ENCODE peak calls at places on chromosomes 1 and 21, in six cellular contexts. One of them, this sample, is unnamed.

GRCh38 chr1:219296430-219296850 is 122.8 kb downstream of the LYPLAL1 start:
- DNase-seq in DND-41: no peak
- DNase-seq in keratinocyte: no peak
- DNase-seq in neuronal stem cell: no peak
- DNase-seq in H9: no peak
- DNase-seq in K562: no peak
- DNase-seq in this sample: no peak

GRCh38 chr1:2225029-2225428 is 3.1 kb upstream of the SKI start:
- DNase-seq in DND-41: no peak
- DNase-seq in keratinocyte: no peak
- DNase-seq in neuronal stem cell: no peak
- DNase-seq in H9: no peak
- DNase-seq in K562: no peak
- DNase-seq in this sample: no peak

GRCh38 chr1:83960669-83961277 is 38.2 kb downstream of the TTLL7 start:
- DNase-seq in DND-41: no peak
- DNase-seq in keratinocyte: no peak
- DNase-seq in neuronal stem cell: no peak
- DNase-seq in H9: no peak
- DNase-seq in K562: no peak
- DNase-seq in this sample: no peak

GRCh38 chr1:8740034-8740449 is 77.4 kb downstream of the RERE start:
- DNase-seq in DND-41: no peak
- DNase-seq in keratinocyte: peak
- DNase-seq in neuronal stem cell: no peak
- DNase-seq in H9: no peak
- DNase-seq in K562: no peak
- DNase-seq in this sample: no peak

GRCh38 chr1:160429125-160429551 is 28.8 kb downstream of the VANGL2 start:
- DNase-seq in DND-41: no peak
- DNase-seq in keratinocyte: no peak
- DNase-seq in neuronal stem cell: no peak
- DNase-seq in H9: no peak
- DNase-seq in K562: no peak
- DNase-seq in this sample: no peak

GRCh38 chr21:38912355-38912619 is 106.6 kb downstream of the ETS2 start:
- DNase-seq in DND-41: no peak
- DNase-seq in keratinocyte: no peak
- DNase-seq in neuronal stem cell: no peak
- DNase-seq in H9: no peak
- DNase-seq in K562: no peak
- DNase-seq in this sample: no peak

GRCh38 chr1:153548722-153549695 is at the start of gene S100A3:
- DNase-seq in DND-41: no peak
- DNase-seq in keratinocyte: no peak
- DNase-seq in neuronal stem cell: no peak
- DNase-seq in H9: peak
- DNase-seq in K562: no peak
- DNase-seq in this sample: no peak

GRCh38 chr1:53631622-53632310 is 107.2 kb downstream of the GLIS1 start:
- DNase-seq in DND-41: no peak
- DNase-seq in keratinocyte: no peak
- DNase-seq in neuronal stem cell: no peak
- DNase-seq in H9: peak
- DNase-seq in K562: no peak
- DNase-seq in this sample: no peak

GRCh38 chr1:143720087-143721023 is 251.4 kb downstream of the FAM72C start:
- DNase-seq in DND-41: no peak
- DNase-seq in keratinocyte: no peak
- DNase-seq in neuronal stem cell: no peak
- DNase-seq in H9: no peak
- DNase-seq in K562: peak
- DNase-seq in this sample: no peak

GRCh38 chr1:62625415-62625814 is 28.1 kb downstream of the ANGPTL3 start:
- DNase-seq in DND-41: no peak
- DNase-seq in keratinocyte: no peak
- DNase-seq in neuronal stem cell: no peak
- DNase-seq in H9: no peak
- DNase-seq in K562: no peak
- DNase-seq in this sample: no peak

GRCh38 chr1:40421694-40422384 is 28.4 kb upstream of the ZFP69B start:
- DNase-seq in DND-41: no peak
- DNase-seq in keratinocyte: no peak
- DNase-seq in neuronal stem cell: no peak
- DNase-seq in H9: no peak
- DNase-seq in K562: no peak
- DNase-seq in this sample: no peak

GRCh38 chr1:5371270-5371669 is 621.0 kb downstream of the NPHP4 start:
- DNase-seq in DND-41: no peak
- DNase-seq in keratinocyte: no peak
- DNase-seq in neuronal stem cell: no peak
- DNase-seq in H9: no peak
- DNase-seq in K562: no peak
- DNase-seq in this sample: no peak

GRCh38 chr1:175077356-175078030 is 9.9 kb downstream of the TNN start:
- DNase-seq in DND-41: no peak
- DNase-seq in keratinocyte: no peak
- DNase-seq in neuronal stem cell: no peak
- DNase-seq in H9: no peak
- DNase-seq in K562: no peak
- DNase-seq in this sample: no peak

GRCh38 chr1:163295949-163296348 is 25.8 kb upstream of the NUF2 start:
- DNase-seq in DND-41: no peak
- DNase-seq in keratinocyte: no peak
- DNase-seq in neuronal stem cell: no peak
- DNase-seq in H9: no peak
- DNase-seq in K562: no peak
- DNase-seq in this sample: no peak

GRCh38 chr1:177013273-177013672 is 151.2 kb downstream of the ASTN1 start:
- DNase-seq in DND-41: no peak
- DNase-seq in keratinocyte: no peak
- DNase-seq in neuronal stem cell: no peak
- DNase-seq in H9: no peak
- DNase-seq in K562: no peak
- DNase-seq in this sample: no peak

GRCh38 chr1:109248797-109249629 is at the start of gene CELSR2:
- DNase-seq in DND-41: peak
- DNase-seq in keratinocyte: no peak
- DNase-seq in neuronal stem cell: peak
- DNase-seq in H9: peak
- DNase-seq in K562: peak
- DNase-seq in this sample: no peak

GRCh38 chr1:201778279-201779023 is 50.5 kb upstream of the IPO9 start:
- DNase-seq in DND-41: no peak
- DNase-seq in keratinocyte: no peak
- DNase-seq in neuronal stem cell: no peak
- DNase-seq in H9: no peak
- DNase-seq in K562: no peak
- DNase-seq in this sample: no peak

GRCh38 chr1:10906866-10907519 is 105.5 kb upstream of the TARDBP start:
- DNase-seq in DND-41: no peak
- DNase-seq in keratinocyte: no peak
- DNase-seq in neuronal stem cell: no peak
- DNase-seq in H9: no peak
- DNase-seq in K562: no peak
- DNase-seq in this sample: no peak
- H3K9ac ChIP-seq in DND-41: no peak
- H3K9ac ChIP-seq in keratinocyte: no peak
- H3K9ac ChIP-seq in neuronal stem cell: peak
- H3K9ac ChIP-seq in H9: no peak
- H3K9ac ChIP-seq in K562: no peak
- H3K9ac ChIP-seq in this sample: no peak

GRCh38 chr21:15210235-15210678 is 145.5 kb upstream of the NRIP1 start:
- DNase-seq in DND-41: no peak
- DNase-seq in keratinocyte: peak
- DNase-seq in neuronal stem cell: no peak
- DNase-seq in H9: peak
- DNase-seq in K562: peak
- DNase-seq in this sample: no peak

GRCh38 chr21:15212214-15212613 is 147.4 kb upstream of the NRIP1 start:
- DNase-seq in DND-41: no peak
- DNase-seq in keratinocyte: no peak
- DNase-seq in neuronal stem cell: no peak
- DNase-seq in H9: no peak
- DNase-seq in K562: no peak
- DNase-seq in this sample: no peak

GRCh38 chr21:15208787-15209186 is 144.0 kb upstream of the NRIP1 start:
- DNase-seq in DND-41: no peak
- DNase-seq in keratinocyte: no peak
- DNase-seq in neuronal stem cell: no peak
- DNase-seq in H9: no peak
- DNase-seq in K562: no peak
- DNase-seq in this sample: no peak

GRCh38 chr21:15209224-15209623 is 144.4 kb upstream of the NRIP1 start:
- DNase-seq in DND-41: no peak
- DNase-seq in keratinocyte: no peak
- DNase-seq in neuronal stem cell: no peak
- DNase-seq in H9: no peak
- DNase-seq in K562: no peak
- DNase-seq in this sample: no peak

DNA sequence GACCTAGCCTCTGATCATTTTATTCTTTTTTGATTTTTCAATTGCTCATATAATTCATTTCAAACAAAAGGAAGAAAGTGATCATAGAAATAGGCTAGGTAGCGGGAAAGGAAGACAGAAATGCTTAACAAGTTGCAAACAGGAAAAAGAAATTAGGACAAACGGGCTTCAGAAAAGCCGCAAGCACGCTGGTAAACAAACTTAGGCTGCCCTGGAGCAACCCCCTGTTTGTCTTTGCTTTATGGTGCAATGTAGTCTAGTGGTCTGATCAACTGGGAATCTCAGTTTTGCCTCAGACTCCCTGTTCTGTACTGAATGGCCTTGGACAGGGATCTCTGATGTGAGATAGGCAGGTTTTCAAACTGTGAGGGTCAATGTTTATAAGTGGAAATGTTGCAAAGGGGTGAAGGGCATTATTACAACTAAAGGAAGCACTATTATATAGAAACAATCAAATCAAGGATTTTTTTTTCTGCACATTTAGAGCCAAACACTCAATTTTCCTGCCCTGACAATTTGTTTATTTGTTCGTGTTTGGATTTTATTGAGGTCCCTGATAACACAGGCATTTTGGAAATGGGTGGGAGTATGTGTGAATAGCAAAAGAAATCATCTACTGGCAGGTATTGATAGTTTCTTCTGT is 146.8 kb upstream of the NRIP1 start:
- DNase-seq in DND-41: no peak
- DNase-seq in keratinocyte: no peak
- DNase-seq in neuronal stem cell: no peak
- DNase-seq in H9: no peak
- DNase-seq in K562: no peak
- DNase-seq in this sample: no peak
- H3K27ac ChIP-seq in DND-41: no peak
- H3K27ac ChIP-seq in keratinocyte: no peak
- H3K27ac ChIP-seq in neuronal stem cell: no peak
- H3K27ac ChIP-seq in H9: no peak
- H3K27ac ChIP-seq in K562: no peak
- H3K27ac ChIP-seq in this sample: no peak

GRCh38 chr1:967466-968343 is 1.4 kb downstream of the PLEKHN1 start:
- DNase-seq in DND-41: no peak
- DNase-seq in keratinocyte: no peak
- DNase-seq in neuronal stem cell: no peak
- DNase-seq in H9: no peak
- DNase-seq in K562: no peak
- DNase-seq in this sample: no peak

GRCh38 chr1:965526-966134 is 652 bp upstream of the PLEKHN1 start:
- DNase-seq in DND-41: no peak
- DNase-seq in keratinocyte: no peak
- DNase-seq in neuronal stem cell: no peak
- DNase-seq in H9: no peak
- DNase-seq in K562: no peak
- DNase-seq in this sample: no peak

GRCh38 chr1:966603-967295 is 467 bp downstream of the PLEKHN1 start:
- DNase-seq in DND-41: peak
- DNase-seq in keratinocyte: no peak
- DNase-seq in neuronal stem cell: peak
- DNase-seq in H9: peak
- DNase-seq in K562: peak
- DNase-seq in this sample: no peak

GRCh38 chr1:964691-965525 is 1.4 kb upstream of the PLEKHN1 start:
- DNase-seq in DND-41: no peak
- DNase-seq in keratinocyte: no peak
- DNase-seq in neuronal stem cell: no peak
- DNase-seq in H9: no peak
- DNase-seq in K562: no peak
- DNase-seq in this sample: no peak

DNA sequence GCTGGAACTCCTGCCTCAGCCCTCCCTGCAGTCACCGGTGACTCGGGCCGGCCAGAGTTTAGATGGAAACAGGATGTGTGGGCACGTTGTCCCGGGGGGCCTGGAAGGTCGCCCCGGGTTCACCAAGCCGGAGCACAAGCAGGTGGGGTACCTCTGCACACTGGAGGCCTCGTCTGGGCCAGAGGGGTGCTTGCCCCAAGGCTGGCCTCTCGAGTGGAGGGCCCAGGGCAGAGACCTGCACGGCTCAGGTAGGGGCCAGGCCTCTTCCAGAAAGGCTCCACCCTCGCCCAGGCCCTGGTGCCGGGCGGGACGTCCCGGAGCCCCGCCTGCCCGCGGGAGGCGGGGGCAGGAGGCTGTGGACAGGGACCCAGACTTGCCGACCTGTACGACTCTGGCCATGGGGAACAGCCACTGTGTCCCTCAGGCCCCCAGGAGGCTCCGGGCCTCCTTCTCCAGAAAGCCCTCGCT is at the start of gene PLEKHN1:
- DNase-seq in DND-41: no peak
- DNase-seq in keratinocyte: no peak
- DNase-seq in neuronal stem cell: no peak
- DNase-seq in H9: peak
- DNase-seq in K562: peak
- DNase-seq in this sample: no peak
- H3K9ac ChIP-seq in DND-41: peak
- H3K9ac ChIP-seq in keratinocyte: peak
- H3K9ac ChIP-seq in neuronal stem cell: peak
- H3K9ac ChIP-seq in H9: no peak
- H3K9ac ChIP-seq in K562: peak
- H3K9ac ChIP-seq in this sample: peak

GRCh38 chr1:94462606-94463005 is 44.4 kb downstream of the ABCD3 start:
- DNase-seq in DND-41: no peak
- DNase-seq in keratinocyte: no peak
- DNase-seq in neuronal stem cell: no peak
- DNase-seq in H9: no peak
- DNase-seq in K562: no peak
- DNase-seq in this sample: no peak

DNA sequence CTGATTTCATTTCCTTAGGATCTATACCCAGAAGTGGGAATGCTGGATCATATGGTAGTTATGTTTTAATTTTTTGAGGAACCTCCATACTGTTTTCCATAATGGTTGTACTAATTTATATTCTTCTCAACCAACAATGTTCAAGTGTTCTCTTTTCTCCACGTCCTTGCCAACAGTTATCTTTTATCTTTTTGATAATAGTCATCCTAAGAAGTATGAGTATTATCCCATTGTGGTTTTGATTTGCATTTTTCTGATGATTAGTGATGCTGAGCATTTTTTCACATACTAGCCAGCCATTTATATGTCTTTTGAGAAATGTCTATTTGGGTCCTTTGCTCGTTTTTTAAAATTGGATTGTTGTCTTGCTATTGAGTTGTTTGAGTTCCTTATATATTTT is 38.5 kb downstream of the ABCD3 start:
- DNase-seq in DND-41: no peak
- DNase-seq in keratinocyte: no peak
- DNase-seq in neuronal stem cell: no peak
- DNase-seq in H9: no peak
- DNase-seq in K562: no peak
- DNase-seq in this sample: no peak
- H3K27ac ChIP-seq in DND-41: no peak
- H3K27ac ChIP-seq in keratinocyte: no peak
- H3K27ac ChIP-seq in neuronal stem cell: no peak
- H3K27ac ChIP-seq in H9: no peak
- H3K27ac ChIP-seq in K562: no peak
- H3K27ac ChIP-seq in this sample: no peak